ENCODE peak calls at places on chromosome 1, in six cellular contexts. Z, D, M, H, I and T are unnamed samples. For H3K9me3, the result is how much of the 10 kb centered on the place peaks cover.

GRCh38 chr1:71196685-71197084 is 115.8 kb upstream of the ZRANB2 start:
- DNase-seq in Z (peak), D (peak), M (no peak), H (peak), I (no peak), T (no peak)

GRCh38 chr1:200659269-200659668 is 10.4 kb downstream of the DDX59 start:
- DNase-seq in Z (peak), D (no peak), M (no peak), H (peak), I (no peak), T (no peak)

GRCh38 chr1:148362141-148362929 is 120.8 kb downstream of the PPIAL4G start:
- DNase-seq in Z (peak), D (no peak), M (no peak), H (no peak), I (no peak), T (peak)

GRCh38 chr1:65948609-65949229 is 156.0 kb downstream of the PDE4B start:
- DNase-seq in Z (peak), D (no peak), M (no peak), H (peak), I (no peak), T (no peak)

GRCh38 chr1:110174961-110175360 is 24.7 kb downstream of the SLC6A17 start:
- DNase-seq in Z (no peak), D (no peak), M (no peak), H (no peak), I (no peak), T (no peak)

GRCh38 chr1:71783096-71783495 is 499.2 kb downstream of the NEGR1 start:
- DNase-seq in Z (no peak), D (no peak), M (no peak), H (no peak), I (no peak), T (no peak)

GRCh38 chr1:30315185-30315960 is 408.0 kb downstream of the MATN1 start:
- DNase-seq in Z (no peak), D (no peak), M (no peak), H (no peak), I (peak), T (no peak)

GRCh38 chr1:66752671-66753371 is 562 bp downstream of the DYNLT5 start:
- DNase-seq in Z (no peak), D (no peak), M (no peak), H (no peak), I (no peak), T (no peak)

GRCh38 chr1:93695411-93696005 is 13.9 kb upstream of the BCAR3 start:
- DNase-seq in Z (no peak), D (no peak), M (no peak), H (no peak), I (no peak), T (no peak)

GRCh38 chr1:93692983-93693591 is 11.4 kb upstream of the BCAR3 start:
- DNase-seq in Z (peak), D (no peak), M (no peak), H (peak), I (no peak), T (peak)

GRCh38 chr1:93692451-93692861 is 10.8 kb upstream of the BCAR3 start:
- DNase-seq in Z (peak), D (no peak), M (no peak), H (peak), I (no peak), T (no peak)

GRCh38 chr1:93694039-93694438 is 12.4 kb upstream of the BCAR3 start:
- DNase-seq in Z (no peak), D (no peak), M (no peak), H (peak), I (no peak), T (no peak)

GRCh38 chr1:93694833-93695232 is 13.2 kb upstream of the BCAR3 start:
- DNase-seq in Z (no peak), D (no peak), M (no peak), H (peak), I (no peak), T (no peak)
- H3K27ac ChIP-seq in Z (no peak), D (peak), M (peak), H (peak), I (no peak), T (no peak)

GRCh38 chr1:31771891-31772668 is 7.9 kb upstream of the ADGRB2 start:
- DNase-seq in Z (no peak), D (no peak), M (no peak), H (peak), I (no peak), T (peak)
- H3K4me3 ChIP-seq in Z (no peak), D (no peak), M (peak), H (no peak), I (peak), T (peak)

GRCh38 chr1:180382326-180383115 is 119.9 kb downstream of the ACBD6 start:
- DNase-seq in Z (peak), D (no peak), M (no peak), H (peak), I (no peak), T (no peak)
- H3K9me3 ChIP-seq in Z (under half), D (under half), M (under half), H (under half), I (under half), T (under half)

GRCh38 chr1:116983678-116984077 is 17.9 kb upstream of the CD101 start:
- DNase-seq in Z (no peak), D (no peak), M (no peak), H (no peak), I (no peak), T (no peak)
- H3K27ac ChIP-seq in Z (no peak), D (no peak), M (no peak), H (no peak), I (peak), T (no peak)

DNA sequence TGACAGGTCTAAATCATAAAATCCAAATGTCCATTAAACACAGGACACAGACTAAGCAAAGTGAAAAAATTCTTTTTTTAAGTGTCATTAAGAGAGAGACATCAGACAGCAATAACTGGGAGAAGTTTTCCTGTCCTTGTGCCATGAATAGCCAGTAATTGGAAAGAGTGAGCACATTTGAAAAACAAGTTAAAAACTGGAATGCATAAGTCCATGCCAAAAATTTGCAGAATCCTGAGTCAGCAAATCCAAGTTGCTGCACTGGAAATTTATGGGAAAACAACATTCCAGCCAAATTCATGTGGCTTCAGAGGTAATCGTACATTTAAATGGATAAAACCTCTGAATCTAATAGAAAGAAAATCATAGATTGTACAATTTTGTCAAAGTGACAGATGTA is 291.4 kb downstream of the LRRC40 start:
- DNase-seq in Z (peak), D (no peak), M (no peak), H (no peak), I (no peak), T (no peak)
- H3K4me3 ChIP-seq in Z (no peak), D (no peak), M (no peak), H (no peak), I (no peak), T (no peak)

DNA sequence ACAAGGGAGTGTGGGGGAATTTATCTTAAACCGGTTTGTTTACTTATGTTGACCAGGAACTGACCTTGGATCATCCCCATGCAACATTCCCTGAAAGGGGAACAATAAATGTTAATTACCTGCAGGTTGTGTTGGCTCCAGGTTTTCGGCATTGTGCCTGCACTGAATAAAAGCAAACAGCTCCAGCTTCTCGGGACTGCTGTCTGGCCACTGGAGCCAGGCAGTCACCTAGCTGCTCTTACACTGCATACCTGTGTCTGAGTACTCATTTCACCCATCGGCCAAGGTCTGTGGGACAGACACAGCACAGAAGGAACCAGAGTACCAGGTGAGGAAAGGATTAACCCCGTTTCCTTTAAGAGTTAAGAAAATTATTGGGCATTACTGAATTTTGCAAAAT is 32.7 kb upstream of the CTBS start:
- DNase-seq in Z (no peak), D (no peak), M (no peak), H (no peak), I (no peak), T (no peak)
- H3K9me3 ChIP-seq in Z (under half), D (under half), M (under half), H (under half), I (under half), T (under half)

GRCh38 chr1:43563779-43564616 is 33.3 kb downstream of the PTPRF start:
- DNase-seq in Z (no peak), D (peak), M (no peak), H (no peak), I (no peak), T (no peak)

GRCh38 chr1:43564617-43565348 is 34.1 kb downstream of the PTPRF start:
- DNase-seq in Z (no peak), D (peak), M (no peak), H (no peak), I (no peak), T (no peak)

GRCh38 chr1:43569175-43569574 is 38.5 kb downstream of the PTPRF start:
- DNase-seq in Z (no peak), D (no peak), M (no peak), H (no peak), I (no peak), T (no peak)

GRCh38 chr1:43566382-43567035 is 35.8 kb downstream of the PTPRF start:
- DNase-seq in Z (no peak), D (no peak), M (no peak), H (no peak), I (no peak), T (no peak)

GRCh38 chr1:43565600-43566360 is 35.1 kb downstream of the PTPRF start:
- DNase-seq in Z (peak), D (peak), M (no peak), H (no peak), I (no peak), T (peak)
- H3K27ac ChIP-seq in Z (no peak), D (no peak), M (no peak), H (no peak), I (no peak), T (no peak)